ENCODE peak calls at places on chromosomes 4 and X, in four cellular contexts. One of them, this sample, is unnamed.
A peak's percentile ranks its signal among the peaks of the same experiment; 100 is the strongest.

GRCh38 chrX:119040432-119040831 is 32.4 kb upstream of the CT47C1 start:
- DNase-seq in aorta: no peak
- DNase-seq in activated naive CD4-positive, alpha-beta T cell treated with anti-CD3 and anti-CD28 coated beads, Interleukin-2, amount 10 ng/mL, durations not matched to agents 7 days and 5 days: no peak
- DNase-seq in nephron progenitor cell: no peak
- DNase-seq in this sample: no peak

GRCh38 chrX:86383681-86384540 is 235.7 kb downstream of the DACH2 start:
- DNase-seq in nephron progenitor cell: no peak
- DNase-seq in activated naive CD4-positive, alpha-beta T cell treated with anti-CD3 and anti-CD28 coated beads, Interleukin-2, amount 10 ng/mL, durations not matched to agents 7 days and 5 days: no peak
- DNase-seq in aorta: no peak
- DNase-seq in this sample: no peak

GRCh38 chr4:157170321-157170720 is 50.2 kb upstream of the GRIA2 start:
- DNase-seq in aorta: no peak
- DNase-seq in nephron progenitor cell: no peak
- DNase-seq in activated naive CD4-positive, alpha-beta T cell treated with anti-CD3 and anti-CD28 coated beads, Interleukin-2, amount 10 ng/mL, durations not matched to agents 7 days and 5 days: no peak
- DNase-seq in this sample: no peak

GRCh38 chrX:132615396-132616131 is 126.7 kb upstream of the MBNL3 start:
- DNase-seq in activated naive CD4-positive, alpha-beta T cell treated with anti-CD3 and anti-CD28 coated beads, Interleukin-2, amount 10 ng/mL, durations not matched to agents 7 days and 5 days: peak; percentile 53
- DNase-seq in aorta: peak; percentile 55
- DNase-seq in nephron progenitor cell: peak; percentile 76
- DNase-seq in this sample: peak; percentile 66

GRCh38 chr4:84792366-84793301 is 173.9 kb downstream of the WDFY3 start:
- DNase-seq in aorta: no peak
- DNase-seq in nephron progenitor cell: no peak
- DNase-seq in activated naive CD4-positive, alpha-beta T cell treated with anti-CD3 and anti-CD28 coated beads, Interleukin-2, amount 10 ng/mL, durations not matched to agents 7 days and 5 days: no peak
- DNase-seq in this sample: no peak

GRCh38 chrX:68832516-68833447 is 4.0 kb downstream of the EFNB1 start:
- DNase-seq in nephron progenitor cell: no peak
- DNase-seq in aorta: no peak
- DNase-seq in activated naive CD4-positive, alpha-beta T cell treated with anti-CD3 and anti-CD28 coated beads, Interleukin-2, amount 10 ng/mL, durations not matched to agents 7 days and 5 days: no peak
- DNase-seq in this sample: no peak

GRCh38 chr4:184807797-184808718 is 17.7 kb downstream of the ACSL1 start:
- DNase-seq in aorta: no peak
- DNase-seq in activated naive CD4-positive, alpha-beta T cell treated with anti-CD3 and anti-CD28 coated beads, Interleukin-2, amount 10 ng/mL, durations not matched to agents 7 days and 5 days: no peak
- DNase-seq in nephron progenitor cell: no peak
- DNase-seq in this sample: no peak

GRCh38 chr4:66014146-66014765 is 344.0 kb upstream of the EPHA5 start:
- DNase-seq in aorta: no peak
- DNase-seq in nephron progenitor cell: no peak
- DNase-seq in activated naive CD4-positive, alpha-beta T cell treated with anti-CD3 and anti-CD28 coated beads, Interleukin-2, amount 10 ng/mL, durations not matched to agents 7 days and 5 days: no peak
- DNase-seq in this sample: no peak

GRCh38 chr4:150572704-150573504 is 9.0 kb upstream of the MAB21L2 start:
- DNase-seq in aorta: no peak
- DNase-seq in activated naive CD4-positive, alpha-beta T cell treated with anti-CD3 and anti-CD28 coated beads, Interleukin-2, amount 10 ng/mL, durations not matched to agents 7 days and 5 days: no peak
- DNase-seq in nephron progenitor cell: no peak
- DNase-seq in this sample: no peak

GRCh38 chr4:106690487-106690886 is 321.9 kb upstream of the GIMD1 start:
- DNase-seq in activated naive CD4-positive, alpha-beta T cell treated with anti-CD3 and anti-CD28 coated beads, Interleukin-2, amount 10 ng/mL, durations not matched to agents 7 days and 5 days: no peak
- DNase-seq in aorta: no peak
- DNase-seq in nephron progenitor cell: no peak
- DNase-seq in this sample: no peak

GRCh38 chr4:140633951-140634350 is 65.2 kb upstream of the UCP1 start:
- DNase-seq in activated naive CD4-positive, alpha-beta T cell treated with anti-CD3 and anti-CD28 coated beads, Interleukin-2, amount 10 ng/mL, durations not matched to agents 7 days and 5 days: no peak
- DNase-seq in nephron progenitor cell: no peak
- DNase-seq in aorta: no peak
- DNase-seq in this sample: no peak

GRCh38 chr4:87220094-87220831 is at the start of gene KLHL8:
- DNase-seq in activated naive CD4-positive, alpha-beta T cell treated with anti-CD3 and anti-CD28 coated beads, Interleukin-2, amount 10 ng/mL, durations not matched to agents 7 days and 5 days: peak; percentile 89
- DNase-seq in nephron progenitor cell: peak; percentile 86
- DNase-seq in aorta: peak; percentile 92
- DNase-seq in this sample: peak; percentile 96

GRCh38 chr4:8860892-8861575 is 10.6 kb downstream of the HMX1 start:
- DNase-seq in activated naive CD4-positive, alpha-beta T cell treated with anti-CD3 and anti-CD28 coated beads, Interleukin-2, amount 10 ng/mL, durations not matched to agents 7 days and 5 days: no peak
- DNase-seq in aorta: peak; percentile 19
- DNase-seq in nephron progenitor cell: no peak
- DNase-seq in this sample: no peak

GRCh38 chr4:56782019-56782418 is 39.5 kb downstream of the SPINK2 start:
- DNase-seq in nephron progenitor cell: no peak
- DNase-seq in aorta: no peak
- DNase-seq in activated naive CD4-positive, alpha-beta T cell treated with anti-CD3 and anti-CD28 coated beads, Interleukin-2, amount 10 ng/mL, durations not matched to agents 7 days and 5 days: no peak
- DNase-seq in this sample: no peak

GRCh38 chr4:28225005-28225404 is 1364.4 kb downstream of the STIM2 start:
- DNase-seq in aorta: no peak
- DNase-seq in nephron progenitor cell: no peak
- DNase-seq in activated naive CD4-positive, alpha-beta T cell treated with anti-CD3 and anti-CD28 coated beads, Interleukin-2, amount 10 ng/mL, durations not matched to agents 7 days and 5 days: no peak
- DNase-seq in this sample: no peak

GRCh38 chr4:154602404-154603020 is 9.9 kb downstream of the FGG start:
- DNase-seq in nephron progenitor cell: no peak
- DNase-seq in aorta: no peak
- DNase-seq in activated naive CD4-positive, alpha-beta T cell treated with anti-CD3 and anti-CD28 coated beads, Interleukin-2, amount 10 ng/mL, durations not matched to agents 7 days and 5 days: no peak
- DNase-seq in this sample: no peak

GRCh38 chrX:10769696-10770619 is 149.6 kb upstream of the MID1 start:
- DNase-seq in nephron progenitor cell: peak; percentile 19
- DNase-seq in activated naive CD4-positive, alpha-beta T cell treated with anti-CD3 and anti-CD28 coated beads, Interleukin-2, amount 10 ng/mL, durations not matched to agents 7 days and 5 days: no peak
- DNase-seq in aorta: no peak
- DNase-seq in this sample: no peak

GRCh38 chr4:165965503-165965902 is 92.5 kb downstream of the TLL1 start:
- DNase-seq in aorta: no peak
- DNase-seq in activated naive CD4-positive, alpha-beta T cell treated with anti-CD3 and anti-CD28 coated beads, Interleukin-2, amount 10 ng/mL, durations not matched to agents 7 days and 5 days: no peak
- DNase-seq in nephron progenitor cell: no peak
- DNase-seq in this sample: no peak

GRCh38 chr4:150769235-150769634 is 187.3 kb downstream of the MAB21L2 start:
- DNase-seq in nephron progenitor cell: no peak
- DNase-seq in activated naive CD4-positive, alpha-beta T cell treated with anti-CD3 and anti-CD28 coated beads, Interleukin-2, amount 10 ng/mL, durations not matched to agents 7 days and 5 days: no peak
- DNase-seq in aorta: no peak
- DNase-seq in this sample: no peak

GRCh38 chr4:87309625-87310024 is 13.1 kb downstream of the HSD17B13 start:
- DNase-seq in aorta: no peak
- DNase-seq in nephron progenitor cell: no peak
- DNase-seq in activated naive CD4-positive, alpha-beta T cell treated with anti-CD3 and anti-CD28 coated beads, Interleukin-2, amount 10 ng/mL, durations not matched to agents 7 days and 5 days: no peak
- DNase-seq in this sample: no peak

GRCh38 chrX:10387011-10387410 is 230.2 kb downstream of the CLCN4 start:
- DNase-seq in activated naive CD4-positive, alpha-beta T cell treated with anti-CD3 and anti-CD28 coated beads, Interleukin-2, amount 10 ng/mL, durations not matched to agents 7 days and 5 days: no peak
- DNase-seq in aorta: no peak
- DNase-seq in nephron progenitor cell: no peak
- DNase-seq in this sample: no peak

GRCh38 chr4:15805583-15806517 is 27.7 kb downstream of the CD38 start:
- DNase-seq in aorta: no peak
- DNase-seq in nephron progenitor cell: peak; percentile 47
- DNase-seq in activated naive CD4-positive, alpha-beta T cell treated with anti-CD3 and anti-CD28 coated beads, Interleukin-2, amount 10 ng/mL, durations not matched to agents 7 days and 5 days: peak; percentile 55
- DNase-seq in this sample: no peak

GRCh38 chr4:158496030-158496741 is 25.5 kb upstream of the RXFP1 start:
- DNase-seq in activated naive CD4-positive, alpha-beta T cell treated with anti-CD3 and anti-CD28 coated beads, Interleukin-2, amount 10 ng/mL, durations not matched to agents 7 days and 5 days: peak; percentile 42
- DNase-seq in aorta: peak; percentile 42
- DNase-seq in nephron progenitor cell: peak; percentile 63
- DNase-seq in this sample: no peak

GRCh38 chr4:140326395-140326993 is 47.0 kb upstream of the SCOC start:
- DNase-seq in nephron progenitor cell: peak; percentile 8
- DNase-seq in activated naive CD4-positive, alpha-beta T cell treated with anti-CD3 and anti-CD28 coated beads, Interleukin-2, amount 10 ng/mL, durations not matched to agents 7 days and 5 days: peak; percentile 27
- DNase-seq in aorta: no peak
- DNase-seq in this sample: no peak

GRCh38 chr4:168886361-168886760 is 123.7 kb downstream of the CBR4 start:
- DNase-seq in activated naive CD4-positive, alpha-beta T cell treated with anti-CD3 and anti-CD28 coated beads, Interleukin-2, amount 10 ng/mL, durations not matched to agents 7 days and 5 days: no peak
- DNase-seq in aorta: no peak
- DNase-seq in nephron progenitor cell: no peak
- DNase-seq in this sample: no peak

GRCh38 chr4:186932196-186932595 is 208.5 kb upstream of the FAT1 start:
- DNase-seq in activated naive CD4-positive, alpha-beta T cell treated with anti-CD3 and anti-CD28 coated beads, Interleukin-2, amount 10 ng/mL, durations not matched to agents 7 days and 5 days: no peak
- DNase-seq in aorta: no peak
- DNase-seq in nephron progenitor cell: no peak
- DNase-seq in this sample: no peak

GRCh38 chr4:896630-897029 is 35.5 kb downstream of the GAK start:
- DNase-seq in activated naive CD4-positive, alpha-beta T cell treated with anti-CD3 and anti-CD28 coated beads, Interleukin-2, amount 10 ng/mL, durations not matched to agents 7 days and 5 days: no peak
- DNase-seq in aorta: no peak
- DNase-seq in nephron progenitor cell: no peak
- DNase-seq in this sample: no peak

GRCh38 chr4:84215218-84215617 is 283.9 kb downstream of the NKX6-1 start:
- DNase-seq in aorta: no peak
- DNase-seq in nephron progenitor cell: no peak
- DNase-seq in activated naive CD4-positive, alpha-beta T cell treated with anti-CD3 and anti-CD28 coated beads, Interleukin-2, amount 10 ng/mL, durations not matched to agents 7 days and 5 days: no peak
- DNase-seq in this sample: no peak

GRCh38 chr4:40923326-40924095 is 173.8 kb downstream of the NSUN7 start:
- DNase-seq in aorta: peak; percentile 61
- DNase-seq in activated naive CD4-positive, alpha-beta T cell treated with anti-CD3 and anti-CD28 coated beads, Interleukin-2, amount 10 ng/mL, durations not matched to agents 7 days and 5 days: no peak
- DNase-seq in nephron progenitor cell: no peak
- DNase-seq in this sample: no peak

GRCh38 chr4:41120297-41121217 is 93.8 kb downstream of the APBB2 start:
- DNase-seq in nephron progenitor cell: no peak
- DNase-seq in aorta: peak; percentile 67
- DNase-seq in activated naive CD4-positive, alpha-beta T cell treated with anti-CD3 and anti-CD28 coated beads, Interleukin-2, amount 10 ng/mL, durations not matched to agents 7 days and 5 days: no peak
- DNase-seq in this sample: no peak

GRCh38 chr4:4887426-4887825 is 28.0 kb downstream of the MSX1 start:
- DNase-seq in activated naive CD4-positive, alpha-beta T cell treated with anti-CD3 and anti-CD28 coated beads, Interleukin-2, amount 10 ng/mL, durations not matched to agents 7 days and 5 days: no peak
- DNase-seq in nephron progenitor cell: no peak
- DNase-seq in aorta: no peak
- DNase-seq in this sample: no peak

GRCh38 chrX:110168585-110168984 is 149.3 kb downstream of the AMMECR1 start:
- DNase-seq in aorta: no peak
- DNase-seq in activated naive CD4-positive, alpha-beta T cell treated with anti-CD3 and anti-CD28 coated beads, Interleukin-2, amount 10 ng/mL, durations not matched to agents 7 days and 5 days: no peak
- DNase-seq in nephron progenitor cell: no peak
- DNase-seq in this sample: no peak

GRCh38 chr4:171157462-171158082 is 655.6 kb upstream of the GALNTL6 start:
- DNase-seq in aorta: no peak
- DNase-seq in nephron progenitor cell: no peak
- DNase-seq in activated naive CD4-positive, alpha-beta T cell treated with anti-CD3 and anti-CD28 coated beads, Interleukin-2, amount 10 ng/mL, durations not matched to agents 7 days and 5 days: no peak
- DNase-seq in this sample: no peak

This sample was measured in activated effector memory CD4-positive, alpha-beta T cell treated with anti-CD3 and anti-CD28 coated beads, Interleukin-2, amount 50 U/mL, for 16 hours.